ENCODE peak calls at places on chromosomes 12 and 14, in six cellular contexts. X, D, K, H, U and E are unnamed samples.

GRCh38 chr12:132827763-132828703 is 636 bp downstream of the GOLGA3 start:
- DNase-seq in X (peak; percentile 88), D (peak; percentile 48), K (peak; percentile 13), H (peak; percentile 58), U (no peak), E (no peak)

GRCh38 chr12:119796292-119796691 is 80.8 kb downstream of the CIT start:
- DNase-seq in X (no peak), D (no peak), K (no peak), H (no peak), U (no peak), E (no peak)

GRCh38 chr14:50796391-50796790 is 34.6 kb downstream of the NIN start:
- DNase-seq in X (no peak), D (no peak), K (no peak), H (no peak), U (no peak), E (no peak)

GRCh38 chr14:100059433-100059781 is 5.8 kb upstream of the EVL start:
- DNase-seq in X (peak; percentile 83), D (no peak), K (no peak), H (no peak), U (no peak), E (no peak)

GRCh38 chr14:105845725-105846309 is 319.4 kb downstream of the TMEM121 start:
- DNase-seq in X (no peak), D (no peak), K (no peak), H (no peak), U (no peak), E (peak; percentile 82)

GRCh38 chr14:98298481-98299227 is 973.3 kb downstream of the BCL11B start:
- DNase-seq in X (no peak), D (no peak), K (no peak), H (no peak), U (no peak), E (no peak)

GRCh38 chr12:7915911-7916403 is 20.0 kb downstream of the SLC2A3 start:
- DNase-seq in X (peak; percentile 79), D (no peak), K (no peak), H (no peak), U (no peak), E (no peak)

GRCh38 chr12:100755186-100755585 is 39.4 kb upstream of the ANO4 start:
- DNase-seq in X (no peak), D (no peak), K (no peak), H (no peak), U (no peak), E (no peak)

GRCh38 chr14:70641548-70642312 is at the start of gene TTC9:
- DNase-seq in X (no peak), D (no peak), K (no peak), H (peak; percentile 31), U (no peak), E (no peak)

GRCh38 chr14:65566820-65567522 is 154.4 kb downstream of the FUT8 start:
- DNase-seq in X (no peak), D (no peak), K (no peak), H (no peak), U (no peak), E (no peak)

GRCh38 chr12:128969480-128970055 is 116.3 kb downstream of the GLT1D1 start:
- DNase-seq in X (no peak), D (peak; percentile 29), K (no peak), H (peak; percentile 34), U (no peak), E (no peak)

GRCh38 chr12:53930591-53931255 is 7.9 kb upstream of the HOXC13 start:
- DNase-seq in X (no peak), D (no peak), K (no peak), H (no peak), U (no peak), E (peak; percentile 11)

GRCh38 chr12:2168808-2169207 is 116.0 kb downstream of the CACNA1C start:
- DNase-seq in X (no peak), D (peak; percentile 20), K (no peak), H (no peak), U (no peak), E (no peak)

GRCh38 chr14:77659822-77660221 is 43.4 kb upstream of the SPTLC2 start:
- DNase-seq in X (no peak), D (no peak), K (no peak), H (no peak), U (no peak), E (no peak)

GRCh38 chr12:10634427-10634826 is 21.0 kb upstream of the MAGOHB start:
- DNase-seq in X (no peak), D (peak; percentile 21), K (no peak), H (no peak), U (no peak), E (no peak)

GRCh38 chr12:3600039-3600720 is 109.2 kb downstream of the PRMT8 start:
- DNase-seq in X (no peak), D (no peak), K (no peak), H (no peak), U (no peak), E (no peak)

GRCh38 chr12:104604995-104605675 is 148.4 kb downstream of the CHST11 start:
- DNase-seq in X (peak; percentile 90), D (no peak), K (no peak), H (no peak), U (no peak), E (no peak)

GRCh38 chr12:123410041-123410412 is 26.1 kb downstream of the KMT5A start:
- DNase-seq in X (no peak), D (no peak), K (no peak), H (no peak), U (no peak), E (no peak)

GRCh38 chr12:101619868-101620761 is 25.3 kb downstream of the MYBPC1 start:
- DNase-seq in X (no peak), D (no peak), K (no peak), H (peak; percentile 67), U (no peak), E (no peak)

GRCh38 chr14:28765169-28765906 is 1.2 kb upstream of the FOXG1 start:
- DNase-seq in X (no peak), D (no peak), K (no peak), H (no peak), U (no peak), E (no peak)

GRCh38 chr12:28378749-28379148 is 188.5 kb downstream of the CCDC91 start:
- DNase-seq in X (no peak), D (no peak), K (no peak), H (no peak), U (no peak), E (no peak)

GRCh38 chr14:34873591-34874385 is 1.4 kb downstream of the BAZ1A start:
- DNase-seq in X (peak; percentile 97), D (peak; percentile 70), K (peak; percentile 64), H (peak; percentile 82), U (peak; percentile 47), E (peak; percentile 95)

GRCh38 chr14:103434868-103435442 is 49.7 kb downstream of the MARK3 start:
- DNase-seq in X (no peak), D (no peak), K (no peak), H (no peak), U (no peak), E (no peak)

GRCh38 chr12:87196329-87196728 is 832.9 kb downstream of the C12orf50 start:
- DNase-seq in X (no peak), D (no peak), K (no peak), H (no peak), U (no peak), E (no peak)

GRCh38 chr14:64113279-64113678 is 180.9 kb downstream of the ESR2 start:
- DNase-seq in X (no peak), D (no peak), K (peak; percentile 41), H (peak; percentile 78), U (no peak), E (no peak)

GRCh38 chr14:36773558-36773957 is 111.9 kb downstream of the PAX9 start:
- DNase-seq in X (no peak), D (no peak), K (no peak), H (no peak), U (no peak), E (no peak)

GRCh38 chr12:42588308-42588836 is 1.2 kb downstream of the PRICKLE1 start:
- DNase-seq in X (no peak), D (no peak), K (no peak), H (no peak), U (no peak), E (no peak)

DNA sequence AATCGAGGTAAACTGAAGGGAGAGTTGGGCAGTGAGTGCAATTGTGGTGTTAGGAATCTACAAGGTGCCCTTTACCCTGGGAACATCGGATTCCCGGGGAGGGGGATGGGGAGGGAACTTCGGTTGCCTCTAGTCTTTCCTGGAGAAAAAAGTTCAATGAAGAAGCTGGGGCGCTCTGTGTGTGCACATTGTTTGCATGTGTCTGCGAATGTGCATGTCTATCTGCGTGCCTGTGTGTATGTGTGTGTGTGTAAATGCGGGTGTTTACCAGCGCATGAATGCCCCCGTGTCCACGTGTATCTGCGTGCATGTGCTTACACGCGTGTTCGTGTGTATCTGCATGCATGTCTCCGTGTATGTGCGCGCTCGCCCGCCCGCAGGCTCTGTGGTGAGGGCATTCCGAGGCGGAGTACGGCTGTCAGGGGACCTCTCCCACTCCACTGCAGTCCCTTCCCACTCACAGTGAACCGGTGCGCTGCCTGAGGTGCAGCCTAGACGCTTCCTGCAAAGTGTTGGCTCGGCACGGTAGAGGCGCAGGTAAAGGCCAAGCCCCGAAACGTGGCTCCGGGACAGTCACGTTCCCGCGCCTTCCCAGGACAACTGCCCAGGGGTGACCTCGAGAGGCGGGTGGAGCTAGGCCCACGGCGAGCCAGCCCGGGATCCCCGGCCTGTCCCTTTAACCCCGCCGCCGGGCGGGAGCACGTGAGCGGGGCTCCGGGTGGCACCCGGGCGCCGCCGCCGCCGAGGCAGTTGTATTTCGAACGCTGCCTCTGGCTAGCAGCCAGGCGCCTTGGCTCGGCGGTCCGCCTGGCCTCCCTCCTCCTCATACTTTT is 586 bp upstream of the HMGA2 start:
- DNase-seq in X (peak; percentile 88), D (peak; percentile 63), K (peak; percentile 16), H (peak; percentile 70), U (no peak), E (no peak)
- TF ChIP-seq POLR2A in X (no peak), D (no peak), K (no peak), H (no peak), U (no peak), E (no peak)

GRCh38 chr12:56261503-56262230 is 3.5 kb upstream of the ANKRD52 start:
- DNase-seq in X (no peak), D (peak; percentile 86), K (no peak), H (no peak), U (no peak), E (no peak)

GRCh38 chr12:56260921-56261320 is 2.7 kb upstream of the ANKRD52 start:
- DNase-seq in X (no peak), D (no peak), K (no peak), H (no peak), U (no peak), E (no peak)

GRCh38 chr12:56267443-56268071 is 815 bp downstream of the COQ10A start:
- DNase-seq in X (no peak), D (no peak), K (peak; percentile 33), H (no peak), U (no peak), E (no peak)

GRCh38 chr12:56271031-56271430 is 4.3 kb downstream of the COQ10A start:
- DNase-seq in X (no peak), D (no peak), K (no peak), H (no peak), U (no peak), E (no peak)

GRCh38 chr12:56266634-56267442 is at the start of gene COQ10A:
- DNase-seq in X (peak; percentile 98), D (peak; percentile 90), K (peak; percentile 93), H (peak; percentile 91), U (peak; percentile 45), E (peak; percentile 91)
- TF ChIP-seq POLR2A in X (no peak), D (peak; percentile 81), K (peak; percentile 91), H (no peak), U (no peak), E (no peak)

GRCh38 chr12:70306676-70307075 is 59.4 kb upstream of the KCNMB4 start:
- DNase-seq in X (no peak), D (no peak), K (no peak), H (no peak), U (no peak), E (no peak)
- TF ChIP-seq POLR2A in X (no peak), D (no peak), K (no peak), H (no peak), U (no peak), E (no peak)

GRCh38 chr14:67819563-67820411 is at the start of gene RAD51B:
- DNase-seq in X (peak; percentile 97), D (peak; percentile 57), K (peak; percentile 81), H (peak; percentile 90), U (peak; percentile 44), E (no peak)
- TF ChIP-seq POLR2A in X (no peak), D (no peak), K (peak; percentile 28), H (no peak), U (no peak), E (no peak)